ENCODE peak calls at places on chromosomes 16 and 17, in seven cellular contexts. One of them, this sample, is unnamed.

GRCh38 chr16:75942901-75943300 is 216.6 kb upstream of the CPHXL start:
- DNase-seq in lung: no peak
- DNase-seq in RCC 7860: no peak
- DNase-seq in caudate nucleus: no peak
- DNase-seq in mucosa of gallbladder: no peak
- DNase-seq in cardiac muscle cell: no peak
- DNase-seq in breast epithelium: no peak
- DNase-seq in this sample: no peak

GRCh38 chr17:48722924-48723554 is at the start of gene PRAC2:
- DNase-seq in lung: no peak
- DNase-seq in RCC 7860: no peak
- DNase-seq in caudate nucleus: no peak
- DNase-seq in mucosa of gallbladder: no peak
- DNase-seq in cardiac muscle cell: no peak
- DNase-seq in breast epithelium: no peak
- DNase-seq in this sample: no peak

GRCh38 chr16:30728904-30729672 is 19.1 kb upstream of the PHKG2 start:
- DNase-seq in lung: no peak
- DNase-seq in RCC 7860: no peak
- DNase-seq in caudate nucleus: no peak
- DNase-seq in mucosa of gallbladder: no peak
- DNase-seq in cardiac muscle cell: no peak
- DNase-seq in breast epithelium: no peak
- DNase-seq in this sample: no peak

GRCh38 chr16:12133738-12134137 is 157.2 kb downstream of the SNX29 start:
- DNase-seq in lung: no peak
- DNase-seq in RCC 7860: no peak
- DNase-seq in caudate nucleus: no peak
- DNase-seq in mucosa of gallbladder: no peak
- DNase-seq in cardiac muscle cell: no peak
- DNase-seq in breast epithelium: no peak
- DNase-seq in this sample: no peak

GRCh38 chr17:39676198-39676819 is 8.1 kb downstream of the PNMT start:
- DNase-seq in lung: peak
- DNase-seq in RCC 7860: peak
- DNase-seq in caudate nucleus: no peak
- DNase-seq in mucosa of gallbladder: peak
- DNase-seq in cardiac muscle cell: peak
- DNase-seq in breast epithelium: peak
- DNase-seq in this sample: peak

GRCh38 chr16:1245452-1246005 is 5.0 kb downstream of the TPSAB1 start:
- DNase-seq in lung: no peak
- DNase-seq in RCC 7860: no peak
- DNase-seq in caudate nucleus: no peak
- DNase-seq in mucosa of gallbladder: no peak
- DNase-seq in cardiac muscle cell: no peak
- DNase-seq in breast epithelium: no peak
- DNase-seq in this sample: no peak

GRCh38 chr17:9239821-9240658 is 218.7 kb downstream of the NTN1 start:
- DNase-seq in lung: peak
- DNase-seq in RCC 7860: no peak
- DNase-seq in caudate nucleus: peak
- DNase-seq in mucosa of gallbladder: peak
- DNase-seq in cardiac muscle cell: peak
- DNase-seq in breast epithelium: peak
- DNase-seq in this sample: peak

GRCh38 chr17:50614471-50615051 is 20.1 kb upstream of the ABCC3 start:
- DNase-seq in lung: no peak
- DNase-seq in RCC 7860: no peak
- DNase-seq in caudate nucleus: no peak
- DNase-seq in mucosa of gallbladder: no peak
- DNase-seq in cardiac muscle cell: no peak
- DNase-seq in breast epithelium: no peak
- DNase-seq in this sample: no peak

GRCh38 chr17:3474212-3474611 is 1.6 kb upstream of the ASPA start:
- DNase-seq in lung: no peak
- DNase-seq in RCC 7860: no peak
- DNase-seq in caudate nucleus: no peak
- DNase-seq in mucosa of gallbladder: no peak
- DNase-seq in cardiac muscle cell: no peak
- DNase-seq in breast epithelium: no peak
- DNase-seq in this sample: peak

GRCh38 chr17:50779747-50780363 is 12.5 kb upstream of the ANKRD40CL start:
- DNase-seq in lung: no peak
- DNase-seq in RCC 7860: no peak
- DNase-seq in caudate nucleus: no peak
- DNase-seq in mucosa of gallbladder: no peak
- DNase-seq in cardiac muscle cell: no peak
- DNase-seq in breast epithelium: no peak
- DNase-seq in this sample: no peak

GRCh38 chr17:47225436-47225858 is 16.3 kb downstream of the MYL4 start:
- DNase-seq in lung: peak
- DNase-seq in RCC 7860: peak
- DNase-seq in caudate nucleus: no peak
- DNase-seq in mucosa of gallbladder: peak
- DNase-seq in cardiac muscle cell: no peak
- DNase-seq in breast epithelium: no peak
- DNase-seq in this sample: no peak

GRCh38 chr16:18932243-18932997 is 6.2 kb upstream of the SMG1 start:
- DNase-seq in lung: no peak
- DNase-seq in RCC 7860: no peak
- DNase-seq in caudate nucleus: no peak
- DNase-seq in mucosa of gallbladder: no peak
- DNase-seq in cardiac muscle cell: peak
- DNase-seq in breast epithelium: no peak
- DNase-seq in this sample: no peak

GRCh38 chr17:34519286-34519685 is 60.1 kb upstream of the TMEM132E start:
- DNase-seq in lung: no peak
- DNase-seq in RCC 7860: no peak
- DNase-seq in caudate nucleus: no peak
- DNase-seq in mucosa of gallbladder: no peak
- DNase-seq in cardiac muscle cell: peak
- DNase-seq in breast epithelium: no peak
- DNase-seq in this sample: peak

GRCh38 chr17:75645889-75646625 is 12.8 kb downstream of the SMIM5 start:
- DNase-seq in lung: peak
- DNase-seq in RCC 7860: peak
- DNase-seq in caudate nucleus: peak
- DNase-seq in mucosa of gallbladder: peak
- DNase-seq in cardiac muscle cell: no peak
- DNase-seq in breast epithelium: peak
- DNase-seq in this sample: peak

GRCh38 chr16:2333772-2334379 is 6.7 kb downstream of the ABCA3 start:
- DNase-seq in lung: no peak
- DNase-seq in RCC 7860: peak
- DNase-seq in caudate nucleus: no peak
- DNase-seq in mucosa of gallbladder: no peak
- DNase-seq in cardiac muscle cell: no peak
- DNase-seq in breast epithelium: no peak
- DNase-seq in this sample: peak

GRCh38 chr17:79788989-79789942 is 7.6 kb downstream of the CBX8 start:
- DNase-seq in lung: no peak
- DNase-seq in RCC 7860: no peak
- DNase-seq in caudate nucleus: no peak
- DNase-seq in mucosa of gallbladder: no peak
- DNase-seq in cardiac muscle cell: peak
- DNase-seq in breast epithelium: no peak
- DNase-seq in this sample: no peak